ENCODE peak calls at places on chromosomes 5 and 9, in seven cellular contexts. One of them, this sample, is unnamed.

GRCh38 chr9:38017149-38017884 is 51.7 kb downstream of the SHB start:
- DNase-seq in CD4-positive, CD25-positive, alpha-beta regulatory T cell: no peak
- DNase-seq in LoVo: no peak
- DNase-seq in Calu3: peak; percentile 63
- DNase-seq in activated T-helper 1 cell treated with Interleukin-2 at 50 U/mL for 16 hours: no peak
- DNase-seq in stimulated activated CD4-positive, alpha-beta T cell treated with anti-CD3 and anti-CD28 coated beads, Interleukin-4, amount 100 ng/mL, for 48 hours: no peak
- DNase-seq in right cardiac atrium: peak; percentile 48
- DNase-seq in this sample: no peak

GRCh38 chr5:126403871-126404270 is 19.3 kb upstream of the GRAMD2B start:
- DNase-seq in stimulated activated CD4-positive, alpha-beta T cell treated with anti-CD3 and anti-CD28 coated beads, Interleukin-4, amount 100 ng/mL, for 48 hours: no peak
- DNase-seq in activated T-helper 1 cell treated with Interleukin-2 at 50 U/mL for 16 hours: no peak
- DNase-seq in LoVo: no peak
- DNase-seq in Calu3: no peak
- DNase-seq in right cardiac atrium: no peak
- DNase-seq in CD4-positive, CD25-positive, alpha-beta regulatory T cell: no peak
- DNase-seq in this sample: no peak

GRCh38 chr5:142202282-142202681 is 93.7 kb downstream of the NDFIP1 start:
- DNase-seq in CD4-positive, CD25-positive, alpha-beta regulatory T cell: no peak
- DNase-seq in right cardiac atrium: no peak
- DNase-seq in Calu3: no peak
- DNase-seq in stimulated activated CD4-positive, alpha-beta T cell treated with anti-CD3 and anti-CD28 coated beads, Interleukin-4, amount 100 ng/mL, for 48 hours: no peak
- DNase-seq in activated T-helper 1 cell treated with Interleukin-2 at 50 U/mL for 16 hours: no peak
- DNase-seq in LoVo: no peak
- DNase-seq in this sample: no peak

GRCh38 chr9:137304383-137305059 is 2.5 kb upstream of the NRARP start:
- DNase-seq in LoVo: no peak
- DNase-seq in right cardiac atrium: no peak
- DNase-seq in stimulated activated CD4-positive, alpha-beta T cell treated with anti-CD3 and anti-CD28 coated beads, Interleukin-4, amount 100 ng/mL, for 48 hours: no peak
- DNase-seq in activated T-helper 1 cell treated with Interleukin-2 at 50 U/mL for 16 hours: no peak
- DNase-seq in Calu3: no peak
- DNase-seq in CD4-positive, CD25-positive, alpha-beta regulatory T cell: no peak
- DNase-seq in this sample: no peak

GRCh38 chr5:68424799-68425537 is 209.4 kb downstream of the PIK3R1 start:
- DNase-seq in LoVo: peak; percentile 72
- DNase-seq in CD4-positive, CD25-positive, alpha-beta regulatory T cell: peak; percentile 24
- DNase-seq in right cardiac atrium: no peak
- DNase-seq in Calu3: no peak
- DNase-seq in stimulated activated CD4-positive, alpha-beta T cell treated with anti-CD3 and anti-CD28 coated beads, Interleukin-4, amount 100 ng/mL, for 48 hours: no peak
- DNase-seq in activated T-helper 1 cell treated with Interleukin-2 at 50 U/mL for 16 hours: no peak
- DNase-seq in this sample: no peak

GRCh38 chr5:113378486-113378885 is 56.3 kb downstream of the TSSK1B start:
- DNase-seq in right cardiac atrium: no peak
- DNase-seq in activated T-helper 1 cell treated with Interleukin-2 at 50 U/mL for 16 hours: no peak
- DNase-seq in CD4-positive, CD25-positive, alpha-beta regulatory T cell: no peak
- DNase-seq in Calu3: no peak
- DNase-seq in stimulated activated CD4-positive, alpha-beta T cell treated with anti-CD3 and anti-CD28 coated beads, Interleukin-4, amount 100 ng/mL, for 48 hours: no peak
- DNase-seq in LoVo: no peak
- DNase-seq in this sample: no peak

GRCh38 chr5:30581198-30581925 is 612.1 kb upstream of the CDH6 start:
- DNase-seq in CD4-positive, CD25-positive, alpha-beta regulatory T cell: no peak
- DNase-seq in right cardiac atrium: no peak
- DNase-seq in LoVo: no peak
- DNase-seq in stimulated activated CD4-positive, alpha-beta T cell treated with anti-CD3 and anti-CD28 coated beads, Interleukin-4, amount 100 ng/mL, for 48 hours: no peak
- DNase-seq in activated T-helper 1 cell treated with Interleukin-2 at 50 U/mL for 16 hours: no peak
- DNase-seq in Calu3: no peak
- DNase-seq in this sample: no peak

GRCh38 chr5:45862763-45863162 is 166.6 kb upstream of the HCN1 start:
- DNase-seq in CD4-positive, CD25-positive, alpha-beta regulatory T cell: no peak
- DNase-seq in activated T-helper 1 cell treated with Interleukin-2 at 50 U/mL for 16 hours: no peak
- DNase-seq in right cardiac atrium: no peak
- DNase-seq in Calu3: no peak
- DNase-seq in stimulated activated CD4-positive, alpha-beta T cell treated with anti-CD3 and anti-CD28 coated beads, Interleukin-4, amount 100 ng/mL, for 48 hours: no peak
- DNase-seq in LoVo: no peak
- DNase-seq in this sample: no peak

GRCh38 chr5:172952034-172952511 is 7.2 kb upstream of the RPL26L1 start:
- DNase-seq in right cardiac atrium: no peak
- DNase-seq in LoVo: peak; percentile 35
- DNase-seq in CD4-positive, CD25-positive, alpha-beta regulatory T cell: no peak
- DNase-seq in Calu3: no peak
- DNase-seq in stimulated activated CD4-positive, alpha-beta T cell treated with anti-CD3 and anti-CD28 coated beads, Interleukin-4, amount 100 ng/mL, for 48 hours: no peak
- DNase-seq in activated T-helper 1 cell treated with Interleukin-2 at 50 U/mL for 16 hours: no peak
- DNase-seq in this sample: no peak